ENCODE peak calls at places on chromosomes 6 and 20, in seven cellular contexts. B is fibroblast of pulmonary artery; I is activated T-helper 9 cell treated with anti-CD3 and anti-CD28 coated beads, Interleukin-2, amount 50 U/mL, for 16 hours; T is heart left ventricle; Q is stromal cell of bone marrow; V is HEK293T; D is NT2/D1. K is an unnamed sample.

GRCh38 chr6:46954819-46955520 is 33.2 kb upstream of the ADGRF5 start:
- DNase-seq in D (no peak), I (no peak), T (peak), V (no peak), Q (no peak), B (peak), K (no peak)

GRCh38 chr6:80543598-80544181 is 437.2 kb downstream of the BCKDHB start:
- DNase-seq in I (no peak), B (peak), V (no peak), D (no peak), Q (no peak), T (no peak), K (no peak)

GRCh38 chr6:169991913-169992312 is 240.5 kb downstream of the ERMARD start:
- DNase-seq in Q (no peak), B (no peak), V (no peak), I (no peak), T (no peak), D (no peak), K (no peak)

GRCh38 chr20:48972816-48973215 is 51.3 kb downstream of the ARFGEF2 start:
- DNase-seq in T (no peak), Q (no peak), V (no peak), I (no peak), D (no peak), B (no peak), K (no peak)

GRCh38 chr20:51127713-51128112 is 104.8 kb upstream of the KCNG1 start:
- DNase-seq in I (no peak), D (no peak), Q (no peak), T (no peak), B (no peak), V (no peak), K (no peak)

GRCh38 chr6:87155920-87156600 is 695 bp downstream of the ZNF292 start:
- DNase-seq in Q (no peak), V (peak), I (peak), B (peak), D (no peak), T (peak), K (peak)

GRCh38 chr20:50252715-50253500 is 62.3 kb downstream of the CEBPB start:
- DNase-seq in T (no peak), I (no peak), Q (no peak), V (no peak), B (no peak), D (no peak), K (no peak)

GRCh38 chr20:46222521-46223007 is 85.7 kb downstream of the CDH22 start:
- DNase-seq in V (no peak), D (peak), B (no peak), T (peak), Q (no peak), I (no peak), K (no peak)

GRCh38 chr6:148747493-148748160 is 797 bp downstream of the UST start:
- DNase-seq in B (peak), D (no peak), T (peak), V (peak), I (peak), Q (no peak), K (no peak)

GRCh38 chr6:16966821-16967817 is 134.7 kb upstream of the STMND1 start:
- DNase-seq in Q (no peak), T (no peak), V (no peak), B (no peak), D (no peak), I (no peak), K (no peak)

GRCh38 chr6:41577865-41578713 is 31.9 kb downstream of the FOXP4 start:
- DNase-seq in I (no peak), Q (peak), B (peak), V (peak), T (no peak), D (no peak), K (no peak)

GRCh38 chr6:169250660-169251059 is 3.0 kb downstream of the THBS2 start:
- DNase-seq in V (no peak), B (peak), D (no peak), I (no peak), T (no peak), Q (peak), K (no peak)

K was measured in MM.1S.